ENCODE peak calls at places on chromosomes 6 and 20, in eight cellular contexts. V is AG04450, E is H54, L is T1000, J is NCI-H460, Q is NCI-H1105, T is ecto neural progenitor cell, W is iPS-NIHi11. O is an unnamed sample.

GRCh38 chr6:104601008-104601745 is 258.5 kb downstream of the HACE1 start:
- DNase-seq in T (no peak), E (no peak), J (no peak), L (no peak), V (no peak), Q (no peak), W (no peak), O (no peak)

GRCh38 chr6:21317634-21318033 is 275.9 kb upstream of the SOX4 start:
- DNase-seq in T (no peak), V (no peak), Q (no peak), L (no peak), E (no peak), J (no peak), W (no peak), O (no peak)

GRCh38 chr6:157020398-157021266 is 243.5 kb downstream of the ARID1B start:
- DNase-seq in W (peak), T (no peak), Q (peak), E (peak), V (no peak), J (peak), L (peak), O (peak)

GRCh38 chr6:14458669-14459266 is 341.2 kb downstream of the CD83 start:
- DNase-seq in T (no peak), V (peak), E (peak), L (no peak), W (no peak), J (no peak), Q (no peak), O (no peak)

GRCh38 chr6:157148391-157149323 is 174.7 kb downstream of the TMEM242 start:
- DNase-seq in L (peak), V (peak), W (peak), T (no peak), E (peak), J (no peak), Q (no peak), O (peak)

GRCh38 chr6:164108869-164109769 is 694.6 kb downstream of the QKI start:
- DNase-seq in T (no peak), J (no peak), E (peak), L (peak), V (no peak), W (no peak), Q (no peak), O (peak)

GRCh38 chr20:37220255-37220654 is 40.9 kb upstream of the MROH8 start:
- DNase-seq in E (no peak), V (no peak), T (no peak), L (no peak), Q (no peak), J (no peak), W (no peak), O (no peak)

GRCh38 chr6:143804835-143805239 is 38.3 kb upstream of the LTV1 start:
- DNase-seq in L (no peak), V (no peak), T (no peak), W (no peak), E (no peak), Q (no peak), J (no peak), O (no peak)

GRCh38 chr6:1311400-1312192 is at the start of gene FOXQ1:
- DNase-seq in E (no peak), V (no peak), Q (peak), J (peak), L (peak), T (peak), W (peak), O (no peak)

GRCh38 chr6:121008553-121008952 is 325.7 kb downstream of the TBC1D32 start:
- DNase-seq in J (no peak), T (no peak), Q (no peak), L (no peak), W (no peak), V (no peak), E (no peak), O (no peak)